ENCODE peak calls at places on chromosomes 16 and 17, in eight cellular contexts. Y, K, V, I, W, T, S and H are unnamed samples.

GRCh38 chr17:79041041-79041570 is 17.1 kb downstream of the C1QTNF1 start:
- DNase-seq in Y (no peak), K (no peak), V (no peak), I (no peak), W (no peak), T (no peak), S (no peak), H (no peak)

GRCh38 chr16:1976951-1977874 is 4.1 kb downstream of the NOXO1 start:
- DNase-seq in Y (no peak), K (no peak), V (peak), I (no peak), W (no peak), T (no peak), S (no peak), H (no peak)

GRCh38 chr17:58279016-58279671 is 1.6 kb downstream of the MPO start:
- DNase-seq in Y (peak), K (no peak), V (no peak), I (no peak), W (no peak), T (no peak), S (no peak), H (peak)

GRCh38 chr16:19488213-19488640 is 33.7 kb downstream of the GDE1 start:
- DNase-seq in Y (no peak), K (no peak), V (no peak), I (no peak), W (no peak), T (no peak), S (no peak), H (no peak)

GRCh38 chr17:33049781-33050414 is 58.3 kb downstream of the SPACA3 start:
- DNase-seq in Y (peak), K (peak), V (peak), I (peak), W (no peak), T (peak), S (peak), H (peak)

GRCh38 chr17:17898673-17899072 is 61.9 kb upstream of the SREBF1 start:
- DNase-seq in Y (no peak), K (no peak), V (no peak), I (no peak), W (no peak), T (no peak), S (no peak), H (no peak)

GRCh38 chr16:85549766-85550421 is 63.2 kb upstream of the GSE1 start:
- DNase-seq in Y (no peak), K (no peak), V (no peak), I (no peak), W (no peak), T (no peak), S (no peak), H (no peak)

GRCh38 chr16:68972008-68972407 is 128.7 kb downstream of the TANGO6 start:
- DNase-seq in Y (no peak), K (no peak), V (no peak), I (no peak), W (no peak), T (no peak), S (no peak), H (no peak)

GRCh38 chr16:52976539-52977167 is 76.0 kb downstream of the CHD9NB start:
- DNase-seq in Y (peak), K (peak), V (no peak), I (peak), W (no peak), T (no peak), S (no peak), H (peak)

GRCh38 chr16:11668590-11669379 is 530 bp downstream of the SNN start:
- DNase-seq in Y (no peak), K (no peak), V (peak), I (no peak), W (no peak), T (no peak), S (no peak), H (no peak)

GRCh38 chr17:49777577-49777976 is 10.9 kb upstream of the KAT7 start:
- DNase-seq in Y (no peak), K (no peak), V (no peak), I (no peak), W (no peak), T (no peak), S (no peak), H (no peak)

GRCh38 chr16:54174201-54174600 is 112.4 kb downstream of the IRX3 start:
- DNase-seq in Y (no peak), K (no peak), V (no peak), I (no peak), W (no peak), T (no peak), S (no peak), H (no peak)

GRCh38 chr16:58332997-58333700 is 38.3 kb upstream of the PRSS54 start:
- DNase-seq in Y (peak), K (no peak), V (no peak), I (no peak), W (no peak), T (no peak), S (no peak), H (no peak)

GRCh38 chr17:12667299-12667958 is 1.7 kb downstream of the MYOCD start:
- DNase-seq in Y (peak), K (peak), V (no peak), I (peak), W (no peak), T (no peak), S (no peak), H (peak)